ENCODE peak calls at places on chromosomes 3 and 15, in ten cellular contexts. X is GM12878; J is MM.1S; D is GM23248; U is SJSA1; O is mammary epithelial cell; V is neural progenitor cell; I is heart right ventricle; B is naive thymus-derived CD4-positive, alpha-beta T cell; K is Panc1. L is an unnamed sample. For H3K27me3, the result is how much of the 10 kb centered on the place peaks cover.

GRCh38 chr15:40743466-40743865 is 11.6 kb downstream of the RMDN3 start:
- DNase-seq in X (no peak), J (peak), D (no peak), U (no peak), O (no peak), V (no peak), I (no peak), B (no peak), K (no peak), L (no peak)

GRCh38 chr15:27956285-27956684 is 142.8 kb downstream of the OCA2 start:
- DNase-seq in X (no peak), J (no peak), D (no peak), U (no peak), O (no peak), V (no peak), I (no peak), B (no peak), K (no peak), L (no peak)

GRCh38 chr3:122609798-122610559 is 32.5 kb downstream of the PARP15 start:
- DNase-seq in X (peak), J (peak), D (peak), U (no peak), O (peak), V (no peak), I (no peak), B (no peak), K (peak), L (no peak)

GRCh38 chr15:78481917-78482316 is 25.5 kb upstream of the HYKK start:
- DNase-seq in X (no peak), J (no peak), D (no peak), U (no peak), O (no peak), V (no peak), I (no peak), B (no peak), K (no peak), L (no peak)

GRCh38 chr3:58288011-58288728 is 17.9 kb upstream of the RPP14 start:
- DNase-seq in X (no peak), J (no peak), D (no peak), U (no peak), O (no peak), V (no peak), I (no peak), B (no peak), K (no peak), L (no peak)

GRCh38 chr15:57030011-57030410 is 111.6 kb downstream of the TCF12 start:
- DNase-seq in X (no peak), J (no peak), D (no peak), U (no peak), O (no peak), V (no peak), I (no peak), B (no peak), K (no peak), L (no peak)

GRCh38 chr3:50182533-50183099 is 8.8 kb upstream of the GNAT1 start:
- DNase-seq in X (no peak), J (no peak), D (no peak), U (no peak), O (no peak), V (no peak), I (no peak), B (no peak), K (no peak), L (no peak)

GRCh38 chr3:171556574-171557145 is 96.5 kb upstream of the TNIK start:
- DNase-seq in X (no peak), J (peak), D (no peak), U (no peak), O (peak), V (peak), I (no peak), B (no peak), K (no peak), L (no peak)

GRCh38 chr15:85168642-85169173 is 187.1 kb downstream of the PDE8A start:
- DNase-seq in X (no peak), J (peak), D (peak), U (no peak), O (peak), V (peak), I (no peak), B (peak), K (no peak), L (peak)

GRCh38 chr3:138296639-138297038 is 33.0 kb downstream of the NME9 start:
- DNase-seq in X (no peak), J (no peak), D (no peak), U (no peak), O (no peak), V (no peak), I (no peak), B (no peak), K (no peak), L (no peak)

GRCh38 chr3:138300657-138301056 is 29.0 kb downstream of the NME9 start:
- DNase-seq in X (no peak), J (no peak), D (no peak), U (no peak), O (no peak), V (no peak), I (no peak), B (no peak), K (no peak), L (no peak)

DNA sequence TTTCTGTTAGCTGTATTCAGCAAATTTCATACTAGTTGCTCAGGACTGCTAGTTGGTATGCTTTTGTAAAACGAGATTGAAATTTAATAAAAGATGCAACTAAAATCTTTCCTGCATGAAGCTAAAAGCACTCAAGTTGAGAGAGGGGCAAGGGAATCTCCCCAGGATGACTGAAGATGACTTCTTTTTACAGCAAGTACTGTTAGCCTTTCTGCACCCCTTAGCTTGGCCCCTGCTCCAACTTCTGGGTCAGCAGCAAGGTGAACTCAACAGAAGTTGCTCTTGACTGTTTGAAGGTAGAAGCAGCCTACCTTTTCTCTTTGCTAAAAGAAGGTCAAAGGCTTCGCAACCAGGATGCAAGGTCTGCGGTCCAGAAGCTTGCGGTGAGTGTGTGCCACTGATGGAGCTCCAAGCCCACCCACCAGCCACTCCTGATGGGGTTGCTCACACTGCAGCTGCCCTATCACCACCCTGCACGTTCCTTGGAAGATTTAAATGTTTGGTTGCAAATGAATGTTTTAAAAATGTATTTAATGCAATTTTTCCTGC is 32.5 kb downstream of the NME9 start:
- DNase-seq in X (no peak), J (no peak), D (no peak), U (no peak), O (no peak), V (no peak), I (no peak), B (no peak), K (no peak), L (no peak)
- H3K4me3 ChIP-seq in X (no peak), J (no peak), D (no peak), U (no peak), O (no peak), V (no peak), I (no peak), B (no peak), K (no peak), L (no peak)

GRCh38 chr15:92733090-92733933 is 77.7 kb upstream of the FAM174B start:
- DNase-seq in X (no peak), J (no peak), D (peak), U (no peak), O (no peak), V (no peak), I (no peak), B (no peak), K (no peak), L (no peak)
- H3K27me3 ChIP-seq in X (under half), J (under half), D (under half), U (under half), O (under half), V (under half), I (under half), B (under half), K (under half), L (under half)

GRCh38 chr3:42070089-42070885 is 20.9 kb upstream of the TRAK1 start:
- DNase-seq in X (no peak), J (no peak), D (peak), U (no peak), O (peak), V (no peak), I (no peak), B (no peak), K (no peak), L (no peak)
- H3K27ac ChIP-seq in X (no peak), J (peak), D (peak), U (no peak), O (no peak), V (no peak), I (peak), B (no peak), K (peak), L (peak)

DNA sequence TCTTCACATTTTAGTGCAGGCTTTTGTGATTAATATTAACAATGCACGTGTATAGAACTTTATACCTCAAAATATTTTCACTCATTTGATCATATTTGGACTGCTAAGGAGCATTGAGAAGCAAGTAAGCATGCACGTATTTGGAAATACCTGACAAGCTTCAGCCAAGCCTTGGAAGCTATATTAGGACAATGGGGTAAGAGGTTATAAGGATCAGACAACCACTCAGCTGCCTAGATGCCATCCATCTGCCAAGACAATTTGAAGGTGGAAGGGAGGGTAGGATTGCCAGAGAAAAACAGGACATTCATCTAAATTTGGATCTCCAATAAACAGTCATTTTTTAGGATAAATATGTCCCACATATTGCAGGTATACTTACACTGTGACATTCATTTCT is 394.9 kb upstream of the CFAP20DC start:
- DNase-seq in X (no peak), J (no peak), D (no peak), U (no peak), O (no peak), V (no peak), I (no peak), B (no peak), K (no peak), L (no peak)
- H3K4me3 ChIP-seq in X (no peak), J (no peak), D (no peak), U (no peak), O (no peak), V (no peak), I (no peak), B (no peak), K (no peak), L (no peak)

GRCh38 chr3:184894051-184894450 is 82.1 kb downstream of the VPS8 start:
- DNase-seq in X (no peak), J (no peak), D (no peak), U (no peak), O (no peak), V (no peak), I (no peak), B (no peak), K (no peak), L (no peak)
- H3K27me3 ChIP-seq in X (under half), J (under half), D (under half), U (under half), O (under half), V (under half), I (under half), B (under half), K (under half), L (under half)

GRCh38 chr3:100537646-100538338 is 45.4 kb downstream of the TMEM45A start:
- DNase-seq in X (no peak), J (peak), D (no peak), U (no peak), O (peak), V (no peak), I (no peak), B (no peak), K (no peak), L (no peak)

GRCh38 chr3:100535610-100535943 is 43.2 kb downstream of the TMEM45A start:
- DNase-seq in X (no peak), J (no peak), D (no peak), U (no peak), O (no peak), V (no peak), I (no peak), B (no peak), K (no peak), L (no peak)

GRCh38 chr3:100538339-100538706 is 45.9 kb downstream of the TMEM45A start:
- DNase-seq in X (no peak), J (peak), D (peak), U (no peak), O (peak), V (no peak), I (no peak), B (no peak), K (no peak), L (no peak)

GRCh38 chr3:100533176-100533575 is 40.8 kb downstream of the TMEM45A start:
- DNase-seq in X (no peak), J (no peak), D (peak), U (no peak), O (no peak), V (no peak), I (no peak), B (no peak), K (no peak), L (no peak)

GRCh38 chr3:100536093-100536492 is 43.7 kb downstream of the TMEM45A start:
- DNase-seq in X (no peak), J (no peak), D (peak), U (no peak), O (peak), V (no peak), I (no peak), B (no peak), K (no peak), L (no peak)
- H3K27ac ChIP-seq in X (no peak), J (no peak), D (no peak), U (no peak), O (no peak), V (no peak), I (no peak), B (no peak), K (no peak), L (no peak)

DNA sequence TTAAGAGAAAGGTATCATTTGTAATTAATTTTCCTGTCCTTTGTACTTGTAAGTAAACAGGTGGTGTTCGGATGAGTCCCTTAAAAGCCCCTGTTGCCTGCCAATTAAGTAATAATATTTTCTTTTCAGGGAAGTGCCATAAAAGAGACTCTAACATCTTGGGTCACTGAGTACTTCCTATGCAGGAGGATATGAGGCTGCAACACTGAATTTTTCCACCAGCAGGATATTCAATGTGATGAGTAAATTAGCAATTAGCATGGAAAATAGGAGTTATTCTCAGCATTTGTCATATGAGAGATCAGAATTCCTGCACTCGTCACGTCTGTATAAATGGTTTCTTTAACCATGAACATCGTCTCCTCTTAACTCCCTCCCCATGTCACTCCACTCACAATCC is 45.4 kb downstream of the WWTR1 start:
- DNase-seq in X (no peak), J (no peak), D (no peak), U (no peak), O (no peak), V (no peak), I (no peak), B (no peak), K (no peak), L (no peak)
- H3K4me3 ChIP-seq in X (no peak), J (no peak), D (no peak), U (no peak), O (no peak), V (no peak), I (no peak), B (no peak), K (no peak), L (no peak)

DNA sequence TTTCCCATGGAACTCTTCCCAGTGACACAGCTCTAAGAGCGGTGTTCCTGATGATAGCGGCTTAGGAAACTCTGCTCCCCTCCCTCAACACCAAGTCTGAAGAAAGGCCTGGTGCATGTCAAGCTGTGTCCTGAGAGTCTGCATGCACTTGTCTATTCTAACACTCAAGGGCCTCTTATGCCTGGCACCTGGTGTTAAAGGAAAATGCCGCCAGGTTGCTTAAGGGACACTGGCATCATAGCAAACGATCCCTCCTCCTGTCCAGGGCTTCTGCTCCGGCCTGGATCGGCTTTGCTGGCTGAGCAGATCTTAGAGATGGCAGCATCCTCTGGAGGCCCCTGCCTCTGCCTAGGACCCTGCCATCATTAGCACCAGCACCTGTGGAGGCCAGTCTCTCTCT is 121.7 kb downstream of the MEGF11 start:
- DNase-seq in X (no peak), J (no peak), D (no peak), U (no peak), O (no peak), V (no peak), I (no peak), B (no peak), K (no peak), L (peak)
- H3K27me3 ChIP-seq in X (under half), J (under half), D (half or more), U (half or more), O (under half), V (under half), I (under half), B (under half), K (under half), L (under half)